ENCODE peak calls at places on chromosomes 16 and 17, in four cellular contexts. O is NCI-H748 treated with DMSO at 0.1 percent for 48 hours, W is RCC 7860, Z is GM03348. F is an unnamed sample.
A peak's percentile ranks its signal among the peaks of the same experiment; 100 is the strongest.

GRCh38 chr17:35879748-35880654 is at the start of gene CCL5:
- DNase-seq in Z (no peak), W (no peak), O (no peak), F (no peak)

GRCh38 chr17:676060-676745 is 38.4 kb downstream of the VPS53 start:
- DNase-seq in W (no peak), O (no peak), Z (peak; percentile 33), F (no peak)

GRCh38 chr17:57954421-57955182 is 610 bp downstream of the CUEDC1 start:
- DNase-seq in Z (peak; percentile 85), W (peak; percentile 73), O (peak; percentile 31), F (no peak)

GRCh38 chr16:85688586-85689284 is at the start of gene GINS2:
- DNase-seq in Z (peak; percentile 100), W (peak; percentile 82), O (peak; percentile 38), F (peak; percentile 74)

GRCh38 chr17:31327534-31328526 is 6.4 kb upstream of the EVI2A start:
- DNase-seq in W (peak; percentile 81), O (no peak), Z (peak; percentile 76), F (no peak)

GRCh38 chr17:55274371-55275255 is 9.9 kb downstream of the HLF start:
- DNase-seq in O (no peak), Z (no peak), W (no peak), F (no peak)

GRCh38 chr17:80884811-80885210 is 106.8 kb upstream of the CHMP6 start:
- DNase-seq in Z (no peak), W (no peak), O (no peak), F (no peak)

GRCh38 chr17:79630120-79630519 is 19.3 kb upstream of the RBFOX3 start:
- DNase-seq in Z (no peak), W (no peak), O (no peak), F (no peak)

GRCh38 chr17:1736348-1737281 is 6.1 kb upstream of the SERPINF2 start:
- DNase-seq in W (peak; percentile 77), Z (peak; percentile 75), O (no peak), F (no peak)

GRCh38 chr17:8940866-8941471 is 24.5 kb downstream of the PIK3R5 start:
- DNase-seq in W (no peak), Z (no peak), O (no peak), F (no peak)

GRCh38 chr16:28192811-28193529 is 18.8 kb downstream of the XPO6 start:
- DNase-seq in Z (no peak), W (no peak), O (no peak), F (no peak)

GRCh38 chr16:77213542-77214108 is 14.4 kb downstream of the SYCE1L start:
- DNase-seq in Z (peak; percentile 68), W (peak; percentile 98), O (no peak), F (no peak)

GRCh38 chr16:21997693-21998480 is 3.0 kb downstream of the PDZD9 start:
- DNase-seq in Z (no peak), W (no peak), O (no peak), F (no peak)

GRCh38 chr17:63039899-63040602 is 74.0 kb downstream of the TANC2 start:
- DNase-seq in W (no peak), Z (peak; percentile 39), O (peak; percentile 88), F (no peak)

GRCh38 chr17:81354252-81354943 is 40.9 kb upstream of the BAHCC1 start:
- DNase-seq in W (no peak), O (no peak), Z (no peak), F (no peak)

GRCh38 chr17:4479340-4479981 is 19.2 kb upstream of the SPNS2 start:
- DNase-seq in Z (no peak), O (no peak), W (no peak), F (no peak)

GRCh38 chr17:19398301-19399181 is 11.6 kb upstream of the MFAP4 start:
- DNase-seq in W (no peak), O (peak; percentile 33), Z (peak; percentile 36), F (no peak)

GRCh38 chr16:15644306-15644961 is 1.5 kb upstream of the MARF1 start:
- DNase-seq in W (no peak), Z (peak; percentile 37), O (peak; percentile 77), F (peak; percentile 67)

GRCh38 chr17:71845354-71845753 is 275.5 kb upstream of the SOX9 start:
- DNase-seq in Z (no peak), O (no peak), W (no peak), F (no peak)

GRCh38 chr16:77212736-77213541 is 13.7 kb downstream of the SYCE1L start:
- DNase-seq in W (peak; percentile 48), O (peak; percentile 19), Z (peak; percentile 68), F (peak; percentile 40)

GRCh38 chr17:81991684-81992513 is 14.5 kb downstream of the ASPSCR1 start:
- DNase-seq in O (no peak), W (peak; percentile 72), Z (peak; percentile 87), F (no peak)

GRCh38 chr17:78868391-78868790 is 27.8 kb upstream of the USP36 start:
- DNase-seq in W (no peak), Z (peak; percentile 74), O (no peak), F (no peak)

GRCh38 chr17:1267471-1267947 is 2.7 kb upstream of the BHLHA9 start:
- DNase-seq in O (no peak), Z (no peak), W (no peak), F (no peak)

GRCh38 chr16:29899516-29900101 is at the start of gene SEZ6L2:
- DNase-seq in O (peak; percentile 78), Z (peak; percentile 77), W (peak; percentile 81), F (peak; percentile 90)

GRCh38 chr16:57601801-57602478 is 26.5 kb upstream of the ADGRG1 start:
- DNase-seq in Z (no peak), O (no peak), W (peak; percentile 10), F (no peak)

GRCh38 chr17:82440991-82441627 is 9.4 kb downstream of the CYBC1 start:
- DNase-seq in O (no peak), W (no peak), Z (no peak), F (no peak)

GRCh38 chr17:45222273-45222993 is 748 bp downstream of the FMNL1 start:
- DNase-seq in Z (no peak), W (no peak), O (no peak), F (no peak)

GRCh38 chr17:14903810-14904209 is 361.3 kb downstream of the PMP22 start:
- DNase-seq in O (no peak), Z (peak; percentile 4), W (no peak), F (no peak)